ENCODE peak calls at places on chromosomes 6 and 20, in five cellular contexts. G, C, H, R and Q are unnamed samples.

GRCh38 chr6:145189836-145190235 is 545.5 kb downstream of the EPM2A start:
- DNase-seq in G (no peak), C (no peak), H (no peak), R (no peak), Q (no peak)

GRCh38 chr6:162849269-162849668 is 121.5 kb downstream of the PACRG start:
- DNase-seq in G (no peak), C (no peak), H (no peak), R (no peak), Q (no peak)

GRCh38 chr20:25013478-25014380 is 21.2 kb upstream of the APMAP start:
- DNase-seq in G (no peak), C (no peak), H (no peak), R (no peak), Q (no peak)

GRCh38 chr6:82525775-82526515 is 162.3 kb downstream of the TPBG start:
- DNase-seq in G (no peak), C (no peak), H (no peak), R (no peak), Q (no peak)

GRCh38 chr6:5158191-5158590 is 73.0 kb downstream of the PPP1R3G start:
- DNase-seq in G (no peak), C (no peak), H (no peak), R (no peak), Q (no peak)

GRCh38 chr6:140711019-140711613 is 1336.7 kb upstream of the CITED2 start:
- DNase-seq in G (no peak), C (no peak), H (no peak), R (no peak), Q (no peak)

GRCh38 chr20:14337400-14338171 is at the start of gene FLRT3:
- DNase-seq in G (peak; percentile 72), C (peak; percentile 96), H (peak; percentile 84), R (peak; percentile 96), Q (peak; percentile 98)

GRCh38 chr6:137872071-137872470 is 5.0 kb downstream of the TNFAIP3 start:
- DNase-seq in G (no peak), C (no peak), H (no peak), R (no peak), Q (peak; percentile 48)

GRCh38 chr6:157381631-157382621 is 936 bp downstream of the ZDHHC14 start:
- DNase-seq in G (peak; percentile 74), C (peak; percentile 25), H (peak; percentile 28), R (peak; percentile 77), Q (peak; percentile 79)

GRCh38 chr6:1767481-1768246 is 157.9 kb downstream of the FOXC1 start:
- DNase-seq in G (no peak), C (peak; percentile 32), H (no peak), R (peak; percentile 26), Q (peak; percentile 93)

GRCh38 chr6:48429021-48429420 is 318.0 kb upstream of the PTCHD4 start:
- DNase-seq in G (no peak), C (peak; percentile 18), H (no peak), R (no peak), Q (no peak)

GRCh38 chr6:146887447-146888077 is 288.8 kb downstream of the ADGB start:
- DNase-seq in G (no peak), C (no peak), H (no peak), R (no peak), Q (peak; percentile 46)

GRCh38 chr6:109460161-109460830 is 4.7 kb upstream of the MICAL1 start:
- DNase-seq in G (no peak), C (no peak), H (no peak), R (no peak), Q (no peak)

GRCh38 chr6:116556814-116557403 is 3.4 kb downstream of the CALHM4 start:
- DNase-seq in G (no peak), C (no peak), H (no peak), R (no peak), Q (no peak)

DNA sequence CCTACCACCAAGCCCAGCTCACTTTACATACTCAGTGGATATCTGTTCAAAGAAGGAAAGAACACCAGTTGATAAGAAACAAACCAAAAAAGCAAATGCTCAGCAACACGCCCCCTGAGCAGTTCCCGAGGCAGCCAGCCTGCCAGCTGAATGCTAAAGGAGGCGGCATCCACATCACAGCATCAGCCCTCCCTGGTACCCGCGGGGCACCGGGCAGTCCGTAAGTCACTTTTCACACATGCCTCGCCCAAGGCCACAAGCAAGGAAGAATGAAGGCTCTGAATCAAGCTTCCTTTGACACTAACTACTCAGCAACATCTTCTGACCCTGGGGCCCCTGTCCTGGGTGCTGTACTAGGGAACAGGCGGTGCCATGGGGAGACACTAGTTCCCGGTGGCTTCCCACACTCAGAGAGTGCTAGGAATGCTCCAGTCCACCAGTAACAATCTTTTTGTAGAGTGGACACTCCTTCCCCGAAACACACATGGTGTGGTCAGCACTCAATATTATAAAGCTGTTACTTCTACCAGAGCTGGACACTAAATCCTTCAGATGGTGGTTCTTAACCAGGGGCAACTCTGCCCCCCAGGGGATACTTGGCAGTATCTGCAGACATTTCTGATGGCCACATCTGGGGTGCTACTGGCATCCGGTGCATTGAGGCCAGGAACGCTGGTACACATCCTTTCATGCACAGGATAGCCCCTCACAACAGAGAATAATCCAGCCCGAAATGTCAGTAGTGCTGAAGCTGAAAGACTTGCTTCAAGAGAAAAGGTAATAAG is 124.6 kb downstream of the NFATC2 start:
- DNase-seq in G (no peak), C (no peak), H (no peak), R (no peak), Q (no peak)
- H3K4me1 ChIP-seq in G (peaks cover 13% of the 10 kb centered on the region), C (peaks cover 7% of the 10 kb centered on the region), H (no peaks in the 10 kb centered on the region), R (no peaks in the 10 kb centered on the region), Q (peaks cover 3% of the 10 kb centered on the region)

GRCh38 chr6:44011350-44011925 is 115.8 kb downstream of the MRPL14 start:
- DNase-seq in G (no peak), C (peak; percentile 56), H (no peak), R (no peak), Q (no peak)
- H3K4me3 ChIP-seq in G (no peak overlapping the region), C (peak overlapping the region; percentile 26), H (no peak overlapping the region), R (no peak overlapping the region), Q (no peak overlapping the region)

GRCh38 chr20:62710886-62711702 is 2.5 kb downstream of the NTSR1 start:
- DNase-seq in G (no peak), C (no peak), H (peak; percentile 37), R (no peak), Q (no peak)
- H3K4me1 ChIP-seq in G (no peaks in the 10 kb centered on the region), C (peaks cover 4% of the 10 kb centered on the region), H (peaks cover 14% of the 10 kb centered on the region), R (no peaks in the 10 kb centered on the region), Q (peaks cover under 1% of the 10 kb centered on the region)

DNA sequence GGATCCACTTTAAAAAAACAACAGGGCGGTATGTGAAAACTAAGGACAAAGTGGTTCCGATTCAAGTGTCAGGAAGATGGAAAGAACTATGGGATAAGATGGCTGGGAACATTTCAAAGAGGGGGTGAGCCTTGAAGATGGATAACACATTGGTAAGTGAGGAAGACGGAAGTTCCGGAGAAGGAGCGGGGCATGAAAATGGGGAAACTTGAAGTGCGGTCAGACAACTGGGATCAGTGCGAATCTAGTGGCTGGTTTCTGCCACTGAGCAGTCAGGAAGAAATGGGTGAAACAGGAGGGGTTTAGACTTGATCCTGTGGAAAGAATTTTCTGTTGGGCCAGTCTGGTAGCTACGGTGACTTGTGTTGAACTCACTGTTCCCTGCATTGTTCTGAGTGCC is 1.2 kb downstream of the NAA20 start:
- DNase-seq in G (no peak), C (no peak), H (no peak), R (no peak), Q (no peak)
- H3K4me3 ChIP-seq in G (peak overlapping the region; percentile 99), C (peak overlapping the region; percentile 89), H (peak overlapping the region; percentile 95), R (peak overlapping the region; percentile 81), Q (peak overlapping the region; percentile 97)

GRCh38 chr20:10432079-10432478 is 1.9 kb downstream of the MKKS start:
- DNase-seq in G (no peak), C (no peak), H (no peak), R (no peak), Q (peak; percentile 45)
- H3K4me1 ChIP-seq in G (peaks cover 34% of the 10 kb centered on the region), C (peaks cover 10% of the 10 kb centered on the region), H (peaks cover 64% of the 10 kb centered on the region), R (peaks cover 6% of the 10 kb centered on the region), Q (peaks cover 21% of the 10 kb centered on the region)

GRCh38 chr6:118893882-118894424 is at the start of gene ASF1A:
- DNase-seq in G (peak; percentile 95), C (peak; percentile 96), H (peak; percentile 56), R (peak; percentile 97), Q (peak; percentile 99)

GRCh38 chr6:118894425-118895240 is 681 bp downstream of the ASF1A start:
- DNase-seq in G (peak; percentile 68), C (peak; percentile 47), H (peak; percentile 5), R (peak; percentile 74), Q (peak; percentile 86)

GRCh38 chr6:118897386-118897785 is 3.4 kb downstream of the ASF1A start:
- DNase-seq in G (no peak), C (peak; percentile 58), H (no peak), R (no peak), Q (no peak)

GRCh38 chr6:118895241-118895561 is 1.2 kb downstream of the ASF1A start:
- DNase-seq in G (no peak), C (no peak), H (no peak), R (no peak), Q (no peak)

DNA sequence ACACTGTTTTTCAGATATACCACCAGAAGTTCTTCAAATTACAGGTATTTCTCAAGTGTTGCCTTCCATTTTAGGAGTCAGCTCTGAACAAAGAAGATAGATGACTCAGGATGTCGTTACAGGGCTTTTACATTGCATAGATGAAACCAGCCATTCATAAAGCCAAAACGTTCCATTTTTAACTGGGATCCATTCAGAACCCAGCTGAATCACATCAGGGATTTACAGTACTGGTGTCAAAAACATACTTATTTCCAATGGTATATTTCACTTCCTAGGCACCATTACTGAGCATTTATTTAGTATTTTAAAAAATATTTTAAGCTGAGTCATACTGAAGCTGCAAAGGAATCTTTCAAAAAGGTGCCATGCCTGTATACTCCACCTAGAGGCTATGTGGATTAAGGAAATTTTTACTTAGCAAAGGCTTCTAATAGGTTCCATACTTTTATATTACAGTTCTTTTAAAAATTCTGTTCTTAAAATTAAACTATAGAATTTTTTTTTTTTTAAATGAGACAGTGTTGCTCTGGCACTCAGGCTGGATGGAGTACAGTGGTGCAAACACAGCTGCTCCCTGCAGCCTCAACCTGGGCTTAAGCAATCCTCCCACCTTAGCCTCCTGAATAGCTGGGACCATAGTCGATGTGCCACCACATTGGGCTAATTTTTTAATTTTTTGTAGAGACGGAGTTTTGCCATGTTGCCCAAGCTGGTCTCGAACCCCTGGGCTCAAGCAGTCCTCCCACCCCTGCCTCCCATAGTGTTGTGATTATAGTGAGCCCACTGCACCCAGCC is 2.6 kb downstream of the ASF1A start:
- DNase-seq in G (no peak), C (peak; percentile 60), H (peak; percentile 18), R (peak; percentile 40), Q (peak; percentile 65)
- H3K4me3 ChIP-seq in G (no peak overlapping the region), C (peak overlapping the region; percentile 91), H (peak overlapping the region; percentile 84), R (peak overlapping the region; percentile 54), Q (peak overlapping the region; percentile 97)

DNA sequence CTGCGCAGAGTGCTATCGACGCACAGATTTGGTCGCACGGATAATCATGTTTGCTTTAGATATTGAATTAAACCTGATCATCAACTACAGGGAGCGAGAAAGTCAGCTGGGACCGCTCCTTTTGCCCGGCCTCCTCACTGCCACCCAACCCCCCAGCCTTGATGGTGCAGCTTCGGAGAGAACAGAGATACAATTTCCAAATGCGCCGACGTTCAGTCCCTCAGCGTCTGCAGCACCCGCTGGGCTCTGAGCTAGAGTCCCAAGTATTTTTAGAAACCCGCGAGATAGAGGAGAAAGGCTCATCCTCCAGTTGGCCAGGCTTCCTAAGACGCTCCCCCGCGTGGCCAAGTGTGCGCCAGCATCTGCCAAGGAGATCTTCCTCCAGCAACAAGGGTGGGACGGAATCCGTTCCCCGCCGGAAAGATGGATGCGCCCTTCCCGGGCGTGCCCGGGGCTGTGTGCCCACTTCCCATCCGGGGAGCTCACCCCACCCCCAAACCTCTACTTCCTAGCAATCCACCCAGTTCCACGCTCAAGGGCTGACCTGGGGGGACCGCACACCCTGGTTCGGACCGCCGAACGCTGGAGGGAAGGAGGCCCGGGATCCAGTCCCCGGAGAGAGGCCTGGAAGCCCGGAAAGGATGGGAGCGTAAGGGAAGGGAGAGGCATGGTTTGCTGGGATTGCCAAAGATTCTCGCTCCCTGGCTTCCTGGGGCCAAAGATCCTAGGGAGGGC is 4.1 kb downstream of the NKX2-2 start:
- DNase-seq in G (no peak), C (peak; percentile 49), H (no peak), R (no peak), Q (no peak)
- H3K4me1 ChIP-seq in G (peaks cover 50% of the 10 kb centered on the region), C (peaks cover 16% of the 10 kb centered on the region), H (peaks cover 32% of the 10 kb centered on the region), R (peaks cover 29% of the 10 kb centered on the region), Q (peaks cover 19% of the 10 kb centered on the region)